ENCODE peak calls at places on chromosomes 6 and 20, in eight cellular contexts. F is hepatocyte, N is HCT116, A is PC-3, B is MM.1S, D is GM23248, J is neural progenitor cell, Q is GM23338. U is an unnamed sample.
A peak's percentile ranks its signal among the peaks of the same experiment; 100 is the strongest.

GRCh38 chr6:104704191-104704590 is 155.5 kb downstream of the HACE1 start:
- DNase-seq in A (peak; percentile 16), Q (no peak), F (no peak), N (no peak), J (no peak), D (no peak), B (no peak), U (no peak)

GRCh38 chr20:35490736-35491181 is 35.4 kb downstream of the CEP250 start:
- DNase-seq in B (peak; percentile 37), F (no peak), Q (no peak), J (no peak), D (no peak), A (no peak), N (no peak), U (peak; percentile 88)

GRCh38 chr6:167329014-167329413 is 4.1 kb downstream of the TTLL2 start:
- DNase-seq in Q (peak; percentile 41), B (no peak), J (no peak), D (no peak), F (no peak), N (no peak), A (no peak), U (no peak)

GRCh38 chr20:16538779-16539178 is 34.5 kb downstream of the KIF16B start:
- DNase-seq in D (no peak), F (no peak), N (no peak), A (no peak), Q (no peak), B (no peak), J (no peak), U (no peak)

GRCh38 chr20:19828233-19828632 is 70.2 kb downstream of the RIN2 start:
- DNase-seq in B (peak; percentile 89), F (peak; percentile 39), D (no peak), N (peak; percentile 33), Q (no peak), J (no peak), A (peak; percentile 97), U (peak; percentile 23)

GRCh38 chr6:26003102-26003694 is 40.6 kb downstream of the TRIM38 start:
- DNase-seq in Q (peak; percentile 85), N (no peak), D (peak; percentile 66), B (no peak), J (peak; percentile 62), F (peak; percentile 73), A (peak; percentile 68), U (peak; percentile 52)

GRCh38 chr6:167997642-167998041 is at the start of gene KIF25:
- DNase-seq in J (no peak), B (no peak), N (no peak), Q (no peak), D (no peak), A (no peak), F (no peak), U (no peak)

GRCh38 chr20:4415281-4415680 is 306.4 kb upstream of the PRND start:
- DNase-seq in N (no peak), D (no peak), B (no peak), Q (no peak), F (no peak), A (no peak), J (no peak), U (no peak)

GRCh38 chr6:10759884-10760329 is 12.3 kb downstream of the TMEM14B start:
- DNase-seq in A (peak; percentile 95), B (no peak), Q (no peak), J (no peak), F (peak; percentile 13), N (peak; percentile 78), D (peak; percentile 92), U (no peak)

GRCh38 chr20:33209789-33210188 is 7.4 kb upstream of the BPIFA3 start:
- DNase-seq in J (peak; percentile 95), D (peak; percentile 78), N (peak; percentile 18), F (peak; percentile 94), B (peak; percentile 64), Q (peak; percentile 93), A (peak; percentile 72), U (peak; percentile 29)

GRCh38 chr6:37655666-37656065 is 42.0 kb downstream of the MDGA1 start:
- DNase-seq in A (no peak), N (no peak), F (no peak), B (no peak), D (no peak), Q (no peak), J (no peak), U (no peak)

GRCh38 chr6:95091823-95092436 is 485.4 kb upstream of the MANEA start:
- DNase-seq in A (peak; percentile 67), J (peak; percentile 61), B (peak; percentile 63), N (peak; percentile 57), F (peak; percentile 65), Q (peak; percentile 75), D (peak; percentile 66), U (peak; percentile 52)

GRCh38 chr6:95083506-95083905 is 493.8 kb upstream of the MANEA start:
- DNase-seq in A (no peak), N (no peak), Q (no peak), J (no peak), F (peak; percentile 4), D (no peak), B (no peak), U (no peak)

GRCh38 chr6:95084867-95085266 is 492.5 kb upstream of the MANEA start:
- DNase-seq in Q (no peak), B (no peak), F (no peak), D (no peak), J (no peak), N (no peak), A (no peak), U (no peak)

GRCh38 chr6:95081949-95082348 is 495.4 kb upstream of the MANEA start:
- DNase-seq in D (no peak), Q (no peak), N (no peak), J (no peak), A (no peak), F (no peak), B (no peak), U (no peak)

GRCh38 chr6:95087394-95088097 is 489.8 kb upstream of the MANEA start:
- DNase-seq in J (no peak), F (peak; percentile 64), B (no peak), A (peak; percentile 71), N (peak; percentile 50), Q (no peak), D (peak; percentile 90), U (no peak)
- TF ChIP-seq EZH2phosphoT487 in J (no peak), F (no peak), B (no peak), A (no peak), N (no peak), Q (no peak), D (no peak), U (no peak)

GRCh38 chr20:46213946-46214830 is 94.1 kb downstream of the CDH22 start:
- DNase-seq in B (no peak), J (no peak), Q (no peak), A (no peak), D (no peak), N (no peak), F (peak; percentile 46), U (no peak)

GRCh38 chr20:46210672-46211330 is 92.7 kb downstream of the CD40 start:
- DNase-seq in B (no peak), A (no peak), N (no peak), F (no peak), D (no peak), Q (no peak), J (peak; percentile 66), U (no peak)

GRCh38 chr20:46212876-46213275 is 94.8 kb downstream of the CD40 start:
- DNase-seq in B (no peak), N (no peak), A (no peak), D (no peak), F (no peak), J (no peak), Q (no peak), U (no peak)

GRCh38 chr20:46211331-46211722 is 93.2 kb downstream of the CD40 start:
- DNase-seq in A (no peak), D (no peak), F (no peak), N (no peak), Q (no peak), B (no peak), J (no peak), U (no peak)

GRCh38 chr20:46212252-46212651 is 94.1 kb downstream of the CD40 start:
- DNase-seq in A (no peak), Q (no peak), B (no peak), F (no peak), D (no peak), N (no peak), J (no peak), U (no peak)
- H3K4me3 ChIP-seq in A (no peak overlapping the region), Q (no peak overlapping the region), B (no peak overlapping the region), F (no peak overlapping the region), D (no peak overlapping the region), N (no peak overlapping the region), J (no peak overlapping the region), U (no peak overlapping the region)

GRCh38 chr6:75525682-75526081 is 32.1 kb upstream of the FILIP1 start:
- DNase-seq in B (no peak), A (no peak), J (no peak), F (no peak), D (no peak), Q (no peak), N (no peak), U (no peak)

GRCh38 chr6:75528423-75528822 is 34.8 kb upstream of the FILIP1 start:
- DNase-seq in J (no peak), F (no peak), N (no peak), A (no peak), B (no peak), D (peak; percentile 63), Q (peak; percentile 11), U (no peak)

GRCh38 chr6:75526502-75527127 is 33.0 kb upstream of the FILIP1 start:
- DNase-seq in D (peak; percentile 86), F (peak; percentile 84), J (peak; percentile 77), B (peak; percentile 78), A (peak; percentile 82), Q (peak; percentile 80), N (peak; percentile 67), U (peak; percentile 55)

DNA sequence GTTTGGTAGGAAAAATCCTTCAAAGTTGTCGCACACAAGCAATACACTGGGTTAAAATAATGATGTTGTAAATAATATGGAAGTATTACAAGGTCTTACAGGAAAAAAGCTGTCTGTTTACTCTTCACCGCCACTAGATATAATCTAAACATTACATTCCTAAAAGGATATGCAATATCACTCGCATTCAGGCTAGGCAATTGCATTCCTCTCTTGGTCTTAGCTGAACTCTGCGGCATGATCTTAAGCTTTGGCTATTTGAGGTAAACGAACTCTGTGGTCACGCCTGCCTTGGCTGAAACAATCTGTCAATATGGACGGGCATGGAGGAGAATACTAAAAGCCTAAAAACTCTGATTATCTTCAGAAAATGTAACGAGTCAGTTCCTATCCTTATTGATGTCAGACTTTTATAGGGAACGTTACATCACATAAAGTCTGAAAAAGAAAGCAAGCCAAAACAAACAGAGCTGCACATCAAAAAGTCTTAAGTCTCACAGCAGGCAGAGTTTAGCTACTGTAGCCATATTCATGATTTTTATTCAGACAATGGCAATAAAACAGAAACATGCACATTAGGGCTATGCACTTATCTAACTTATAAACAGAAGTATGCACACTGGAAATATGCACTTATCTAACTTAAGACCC is 30.8 kb upstream of the FILIP1 start:
- DNase-seq in N (peak; percentile 10), F (peak; percentile 73), D (peak; percentile 79), J (peak; percentile 6), Q (peak; percentile 1), B (no peak), A (peak; percentile 88), U (no peak)
- TF ChIP-seq EZH2phosphoT487 in N (no peak), F (no peak), D (peak; percentile 64), J (no peak), Q (no peak), B (no peak), A (no peak), U (no peak)

DNA sequence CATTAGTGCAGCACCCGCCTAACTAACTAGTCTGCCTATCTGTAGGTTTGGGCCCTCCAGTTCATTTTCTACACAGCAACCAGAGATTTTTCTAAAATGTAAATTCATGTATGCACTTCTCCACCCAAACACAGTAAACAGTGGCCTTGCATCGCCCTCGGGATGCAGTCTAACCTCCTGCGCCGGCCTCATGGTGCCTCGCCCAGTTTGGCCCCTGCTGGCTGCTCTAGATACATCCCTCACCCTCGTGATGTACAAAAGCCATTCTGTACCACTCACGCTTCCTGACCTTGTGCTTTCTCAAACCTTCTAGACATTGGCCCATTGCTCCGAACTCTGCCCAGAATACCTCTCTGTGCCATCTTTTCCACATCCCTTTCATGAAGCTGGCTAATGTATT is 53.8 kb upstream of the VSTM2L start:
- DNase-seq in J (no peak), N (no peak), B (no peak), Q (no peak), D (no peak), F (no peak), A (no peak), U (no peak)
- H3K4me3 ChIP-seq in J (no peak overlapping the region), N (no peak overlapping the region), B (no peak overlapping the region), Q (no peak overlapping the region), D (no peak overlapping the region), F (no peak overlapping the region), A (no peak overlapping the region), U (no peak overlapping the region)

U was measured in OCI-LY7.